ENCODE peak calls at places on chromosomes 1 and 21, in seven cellular contexts. Y, J, L, A, T, Z and N are unnamed samples.

GRCh38 chr1:153533689-153534201 is 2.0 kb downstream of the S100A6 start:
- DNase-seq in T (peak), Z (no peak), J (peak), Y (peak), A (peak), L (peak), N (peak)

GRCh38 chr1:221494670-221495069 is 247.2 kb downstream of the DUSP10 start:
- DNase-seq in Y (peak), Z (no peak), J (peak), A (peak), L (no peak), T (no peak), N (no peak)

GRCh38 chr1:26771643-26772321 is 16.0 kb upstream of the PIGV start:
- DNase-seq in Z (no peak), T (no peak), L (no peak), J (no peak), Y (peak), A (peak), N (peak)

GRCh38 chr1:207497951-207498350 is 2.0 kb downstream of the CR1 start:
- DNase-seq in T (no peak), Y (no peak), A (no peak), L (no peak), J (no peak), Z (no peak), N (peak)

GRCh38 chr1:177008653-177009052 is 155.9 kb downstream of the ASTN1 start:
- DNase-seq in T (no peak), J (no peak), Z (no peak), Y (no peak), A (no peak), L (no peak), N (no peak)

GRCh38 chr1:46512135-46512791 is 22.6 kb downstream of the DMBX1 start:
- DNase-seq in Y (no peak), A (no peak), Z (no peak), J (no peak), T (peak), L (no peak), N (no peak)

GRCh38 chr1:10253755-10254154 is 43.4 kb downstream of the KIF1B start:
- DNase-seq in L (no peak), Y (no peak), A (peak), J (peak), T (no peak), Z (no peak), N (peak)

GRCh38 chr21:28752131-28752530 is 240.5 kb downstream of the LTN1 start:
- DNase-seq in L (no peak), Y (no peak), J (no peak), Z (no peak), A (no peak), T (no peak), N (no peak)

GRCh38 chr1:200610846-200611245 is 9.7 kb downstream of the KIF14 start:
- DNase-seq in Z (no peak), T (no peak), L (no peak), J (no peak), A (no peak), Y (no peak), N (no peak)

GRCh38 chr1:13730751-13731482 is 30.9 kb downstream of the PRDM2 start:
- DNase-seq in J (no peak), Y (no peak), L (peak), T (peak), Z (peak), A (no peak), N (no peak)

GRCh38 chr1:71015745-71016144 is 31.9 kb downstream of the PTGER3 start:
- DNase-seq in T (no peak), Y (no peak), Z (no peak), L (no peak), J (no peak), A (no peak), N (no peak)

GRCh38 chr1:220881918-220882891 is 3.0 kb downstream of the HLX start:
- DNase-seq in Y (no peak), Z (no peak), A (no peak), L (peak), J (no peak), T (peak), N (no peak)

GRCh38 chr1:9881838-9882249 is 28.2 kb downstream of the CTNNBIP1 start:
- DNase-seq in Y (no peak), J (no peak), L (no peak), T (no peak), A (no peak), Z (no peak), N (no peak)

GRCh38 chr1:54347955-54348699 is 58.1 kb downstream of the SSBP3 start:
- DNase-seq in J (no peak), Y (no peak), A (no peak), L (peak), Z (no peak), T (no peak), N (no peak)

GRCh38 chr1:172308577-172308976 is 111.9 kb upstream of the C1orf105 start:
- DNase-seq in Y (no peak), Z (no peak), J (no peak), A (no peak), T (no peak), L (no peak), N (no peak)

GRCh38 chr1:175132456-175132855 is 60.1 kb downstream of the KIAA0040 start:
- DNase-seq in L (no peak), Y (no peak), T (no peak), A (no peak), J (no peak), Z (no peak), N (no peak)

GRCh38 chr1:22184892-22185612 is 42.2 kb upstream of the WNT4 start:
- DNase-seq in A (peak), L (peak), Y (no peak), Z (no peak), T (no peak), J (no peak), N (no peak)

GRCh38 chr1:121471517-121471916 is 286.7 kb downstream of the SRGAP2C start:
- DNase-seq in T (no peak), Y (no peak), J (no peak), A (no peak), L (no peak), Z (no peak), N (no peak)

GRCh38 chr1:150973826-150974579 is 632 bp downstream of the CERS2 start:
- DNase-seq in L (peak), Y (peak), J (no peak), Z (peak), T (peak), A (no peak), N (peak)

GRCh38 chr1:65440915-65441314 is 20.4 kb downstream of the LEPR start:
- DNase-seq in A (no peak), T (no peak), J (no peak), L (no peak), Y (no peak), Z (no peak), N (no peak)

GRCh38 chr1:203269654-203270020 is 35.7 kb upstream of the BTG2 start:
- DNase-seq in Z (no peak), A (no peak), T (no peak), J (no peak), Y (no peak), L (no peak), N (no peak)

GRCh38 chr21:34892196-34892595 is 156.9 kb downstream of the RUNX1 start:
- DNase-seq in T (no peak), L (no peak), Y (no peak), J (no peak), Z (no peak), A (no peak), N (peak)

GRCh38 chr1:65525297-65526048 is 105.0 kb downstream of the LEPR start:
- DNase-seq in T (peak), J (no peak), A (no peak), Y (no peak), Z (no peak), L (no peak), N (peak)

GRCh38 chr1:98056781-98057180 is 135.9 kb upstream of the DPYD start:
- DNase-seq in Z (no peak), T (no peak), L (no peak), J (no peak), A (no peak), Y (no peak), N (no peak)

GRCh38 chr1:76724816-76725215 is 142.5 kb upstream of the ST6GALNAC5 start:
- DNase-seq in L (no peak), Z (no peak), J (no peak), Y (no peak), T (no peak), A (no peak), N (no peak)

GRCh38 chr1:156750191-156750931 is 1.1 kb downstream of the HDGF start:
- DNase-seq in A (peak), Z (no peak), L (peak), Y (peak), J (no peak), T (no peak), N (peak)

GRCh38 chr1:161738627-161739287 is 10.8 kb upstream of the DUSP12 start:
- DNase-seq in J (peak), Y (peak), L (peak), Z (no peak), A (peak), T (peak), N (peak)

GRCh38 chr1:179955318-179955638 is 668 bp downstream of the CEP350 start:
- DNase-seq in T (no peak), J (no peak), Y (peak), A (peak), Z (no peak), L (no peak), N (no peak)

GRCh38 chr1:7646981-7647901 is 123.9 kb upstream of the VAMP3 start:
- DNase-seq in J (no peak), A (peak), Y (peak), L (peak), Z (peak), T (peak), N (peak)

GRCh38 chr1:56339786-56340465 is 239.4 kb downstream of the PLPP3 start:
- DNase-seq in T (no peak), L (no peak), Z (no peak), J (peak), Y (no peak), A (no peak), N (no peak)

GRCh38 chr1:25184011-25184762 is 48.1 kb downstream of the SYF2 start:
- DNase-seq in T (no peak), Y (no peak), L (no peak), Z (no peak), J (no peak), A (no peak), N (no peak)

GRCh38 chr1:63593303-63593886 is at the start of gene PGM1:
- DNase-seq in A (peak), T (peak), Z (peak), L (peak), Y (peak), J (peak), N (peak)

GRCh38 chr1:76759950-76760349 is 107.3 kb upstream of the ST6GALNAC5 start:
- DNase-seq in J (no peak), T (no peak), Z (no peak), Y (no peak), A (no peak), L (no peak), N (no peak)

GRCh38 chr1:116153692-116154031 is 42.5 kb downstream of the MAB21L3 start:
- DNase-seq in L (no peak), T (no peak), J (no peak), Y (no peak), Z (no peak), A (no peak), N (no peak)

GRCh38 chr1:116150368-116150767 is 39.2 kb downstream of the MAB21L3 start:
- DNase-seq in A (no peak), Z (no peak), J (no peak), T (no peak), L (no peak), Y (no peak), N (no peak)

GRCh38 chr1:116152950-116153691 is 41.9 kb downstream of the MAB21L3 start:
- DNase-seq in Y (no peak), J (no peak), T (no peak), A (no peak), Z (no peak), L (peak), N (no peak)

GRCh38 chr1:116152577-116152943 is 41.4 kb downstream of the MAB21L3 start:
- DNase-seq in L (no peak), J (no peak), Y (no peak), A (no peak), Z (no peak), T (no peak), N (no peak)

GRCh38 chr1:116151739-116152576 is 40.8 kb downstream of the MAB21L3 start:
- DNase-seq in T (peak), J (no peak), Y (peak), A (peak), L (peak), Z (peak), N (peak)
- TF ChIP-seq POLR2A in T (no peak), J (no peak), Y (no peak), A (peak), L (peak), Z (no peak), N (no peak)

DNA sequence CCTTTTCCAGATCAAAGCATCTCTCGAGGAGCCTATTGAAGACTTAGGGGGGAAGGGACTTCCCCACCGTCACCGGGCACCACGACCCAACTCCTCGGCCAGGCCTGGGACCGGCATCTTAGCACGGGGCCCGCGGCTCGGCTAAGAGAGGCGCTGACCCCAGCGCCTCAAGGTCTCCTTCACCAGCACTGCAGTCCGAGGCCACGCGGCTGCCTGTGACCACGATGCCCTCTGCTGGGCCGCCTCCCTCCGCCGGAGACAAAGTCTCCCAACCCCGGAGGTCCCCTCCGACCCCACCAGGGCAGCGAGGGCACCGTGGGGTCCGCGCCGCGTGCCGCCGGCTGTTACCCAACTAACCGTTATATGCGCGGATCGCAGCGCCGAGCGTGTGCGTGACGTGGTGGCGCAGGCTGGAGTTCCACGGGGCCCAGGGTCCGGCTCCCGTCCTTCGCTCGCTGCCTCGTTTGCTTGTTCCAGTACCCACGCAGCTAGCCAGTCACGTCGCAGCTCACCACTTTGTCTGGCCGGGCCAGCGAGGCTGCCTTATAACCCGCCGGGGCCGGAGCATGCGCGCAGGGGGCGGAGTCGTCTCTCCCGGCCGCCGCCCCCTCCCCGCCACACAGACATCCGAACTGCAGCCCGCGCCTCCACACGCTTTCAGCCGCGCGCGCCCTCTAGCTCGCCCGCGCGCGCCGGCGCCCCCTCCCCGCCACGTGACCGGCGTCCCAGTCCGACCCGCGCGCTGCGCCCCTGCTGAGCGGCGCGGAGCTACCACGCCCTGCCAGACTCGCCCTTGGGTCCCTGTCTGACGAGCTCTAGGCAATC is at the start of gene SLC16A1:
- DNase-seq in L (peak), Y (peak), Z (peak), A (peak), T (peak), J (peak), N (peak)
- TF ChIP-seq POLR2A in L (peak), Y (peak), Z (peak), A (peak), T (peak), J (peak), N (peak)

DNA sequence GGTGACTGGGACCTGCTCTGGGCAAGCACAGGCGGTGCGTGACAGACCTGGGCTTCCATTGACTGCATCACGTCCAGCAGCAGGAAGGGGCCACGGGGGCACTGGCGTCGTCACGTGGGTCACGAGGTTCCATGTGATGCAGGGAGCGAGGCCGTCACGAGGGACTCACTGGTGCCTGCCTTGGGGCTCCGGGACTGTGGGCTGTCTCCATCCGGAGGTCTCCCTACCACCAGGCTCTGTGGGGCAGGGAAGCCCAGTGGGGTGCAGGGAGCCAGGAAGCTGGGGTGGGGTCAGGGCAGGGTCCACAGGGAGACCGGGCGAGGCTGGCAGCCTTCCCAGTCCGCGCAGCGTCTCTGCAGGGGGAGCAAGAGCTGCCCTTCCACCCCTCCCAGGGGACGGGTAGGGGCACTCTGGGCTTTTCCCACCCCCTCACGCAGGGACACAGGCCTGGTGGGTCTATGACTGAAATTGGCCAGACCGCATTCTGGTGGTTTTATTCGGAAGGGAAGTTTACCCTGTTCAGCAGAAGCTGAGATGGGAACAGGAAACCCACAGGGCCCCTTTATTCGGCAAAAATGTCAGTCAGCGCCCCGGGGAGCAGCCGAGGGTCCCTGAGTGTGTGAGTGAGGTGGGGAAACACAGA is 416 bp upstream of the TNFRSF14 start:
- DNase-seq in J (peak), Y (peak), T (peak), Z (peak), L (peak), A (no peak), N (peak)
- TF ChIP-seq POLR2A in J (peak), Y (no peak), T (peak), Z (no peak), L (peak), A (no peak), N (peak)

GRCh38 chr1:2624735-2625300 is 8.0 kb downstream of the MMEL1 start:
- DNase-seq in T (no peak), L (no peak), Y (no peak), Z (no peak), A (no peak), J (no peak), N (no peak)
- TF ChIP-seq POLR2A in T (no peak), L (no peak), Y (no peak), Z (no peak), A (no peak), J (no peak), N (no peak)

DNA sequence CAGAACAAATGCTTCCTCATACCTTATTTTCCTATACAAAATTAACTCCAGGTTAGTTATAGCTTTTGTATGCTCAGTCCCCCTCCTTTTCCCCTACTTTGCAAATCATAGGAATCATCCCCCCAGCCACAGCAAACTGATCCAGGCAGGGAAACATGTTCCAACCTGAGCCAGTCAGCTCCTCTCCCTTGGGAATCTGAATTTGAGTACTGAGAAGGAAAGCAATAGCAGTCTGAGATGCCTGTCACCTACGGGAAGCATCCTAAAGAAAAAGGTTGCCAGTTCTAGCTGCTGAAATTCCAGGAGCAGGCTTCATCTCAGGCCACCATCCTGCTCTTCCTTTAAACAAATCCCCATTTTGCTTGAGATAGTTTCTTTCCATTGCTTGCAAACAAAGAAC is 6.9 kb downstream of the ADSS2 start:
- DNase-seq in J (no peak), Y (no peak), A (no peak), T (no peak), Z (no peak), L (no peak), N (no peak)
- TF ChIP-seq POLR2A in J (no peak), Y (no peak), A (no peak), T (no peak), Z (no peak), L (no peak), N (no peak)